ENCODE peak calls at places on chromosomes 13 and 19, in nine cellular contexts. One of them, this sample, is unnamed.

GRCh38 chr13:73220966-73221720 is 162.3 kb downstream of the KLF5 start:
- DNase-seq in AG04450: no peak
- DNase-seq in mammary epithelial cell: peak
- DNase-seq in B cell: no peak
- DNase-seq in BJ: no peak
- DNase-seq in HL-60: peak
- DNase-seq in colonic mucosa: peak
- DNase-seq in upper lobe of right lung: no peak
- DNase-seq in IMR-90: peak
- DNase-seq in this sample: peak

GRCh38 chr19:40596608-40597328 is 4.4 kb upstream of the LTBP4 start:
- DNase-seq in colonic mucosa: peak
- DNase-seq in AG04450: no peak
- DNase-seq in IMR-90: peak
- DNase-seq in BJ: no peak
- DNase-seq in HL-60: no peak
- DNase-seq in upper lobe of right lung: peak
- DNase-seq in B cell: peak
- DNase-seq in mammary epithelial cell: no peak
- DNase-seq in this sample: peak

GRCh38 chr13:32060319-32060924 is 28.8 kb downstream of the FRY start:
- DNase-seq in mammary epithelial cell: no peak
- DNase-seq in HL-60: no peak
- DNase-seq in IMR-90: peak
- DNase-seq in colonic mucosa: no peak
- DNase-seq in AG04450: no peak
- DNase-seq in BJ: no peak
- DNase-seq in B cell: no peak
- DNase-seq in upper lobe of right lung: no peak
- DNase-seq in this sample: no peak

GRCh38 chr19:47351545-47351944 is 2.4 kb downstream of the DHX34 start:
- DNase-seq in AG04450: no peak
- DNase-seq in upper lobe of right lung: no peak
- DNase-seq in B cell: no peak
- DNase-seq in IMR-90: peak
- DNase-seq in BJ: no peak
- DNase-seq in colonic mucosa: no peak
- DNase-seq in HL-60: no peak
- DNase-seq in mammary epithelial cell: peak
- DNase-seq in this sample: peak

GRCh38 chr13:42991892-42992584 is at the start of gene EPSTI1:
- DNase-seq in B cell: peak
- DNase-seq in AG04450: no peak
- DNase-seq in IMR-90: peak
- DNase-seq in upper lobe of right lung: peak
- DNase-seq in HL-60: no peak
- DNase-seq in colonic mucosa: peak
- DNase-seq in mammary epithelial cell: peak
- DNase-seq in BJ: no peak
- DNase-seq in this sample: no peak

GRCh38 chr13:114131581-114132418 is 623 bp downstream of the RASA3 start:
- DNase-seq in HL-60: peak
- DNase-seq in B cell: peak
- DNase-seq in IMR-90: no peak
- DNase-seq in upper lobe of right lung: no peak
- DNase-seq in mammary epithelial cell: peak
- DNase-seq in colonic mucosa: no peak
- DNase-seq in AG04450: no peak
- DNase-seq in BJ: no peak
- DNase-seq in this sample: no peak

GRCh38 chr19:48724796-48725753 is 5.5 kb upstream of the MAMSTR start:
- DNase-seq in BJ: peak
- DNase-seq in IMR-90: peak
- DNase-seq in HL-60: peak
- DNase-seq in colonic mucosa: peak
- DNase-seq in AG04450: peak
- DNase-seq in B cell: peak
- DNase-seq in mammary epithelial cell: peak
- DNase-seq in upper lobe of right lung: no peak
- DNase-seq in this sample: peak

GRCh38 chr13:48142437-48142836 is 47.5 kb upstream of the MED4 start:
- DNase-seq in colonic mucosa: no peak
- DNase-seq in B cell: peak
- DNase-seq in mammary epithelial cell: no peak
- DNase-seq in IMR-90: no peak
- DNase-seq in upper lobe of right lung: no peak
- DNase-seq in BJ: no peak
- DNase-seq in AG04450: no peak
- DNase-seq in HL-60: peak
- DNase-seq in this sample: no peak

GRCh38 chr19:41339936-41340335 is 13.8 kb downstream of the TGFB1 start:
- DNase-seq in mammary epithelial cell: no peak
- DNase-seq in upper lobe of right lung: no peak
- DNase-seq in B cell: no peak
- DNase-seq in AG04450: no peak
- DNase-seq in HL-60: no peak
- DNase-seq in colonic mucosa: no peak
- DNase-seq in IMR-90: peak
- DNase-seq in BJ: no peak
- DNase-seq in this sample: no peak

GRCh38 chr19:6925801-6926751 is 38.7 kb downstream of the ADGRE1 start:
- DNase-seq in B cell: no peak
- DNase-seq in upper lobe of right lung: no peak
- DNase-seq in AG04450: no peak
- DNase-seq in HL-60: no peak
- DNase-seq in BJ: no peak
- DNase-seq in IMR-90: no peak
- DNase-seq in mammary epithelial cell: peak
- DNase-seq in colonic mucosa: no peak
- DNase-seq in this sample: peak

GRCh38 chr13:80454245-80454644 is 113.3 kb upstream of the SPRY2 start:
- DNase-seq in upper lobe of right lung: no peak
- DNase-seq in colonic mucosa: no peak
- DNase-seq in B cell: peak
- DNase-seq in HL-60: peak
- DNase-seq in BJ: no peak
- DNase-seq in AG04450: no peak
- DNase-seq in IMR-90: peak
- DNase-seq in mammary epithelial cell: peak
- DNase-seq in this sample: peak

GRCh38 chr19:34232566-34233481 is 21.5 kb upstream of the GARRE1 start:
- DNase-seq in colonic mucosa: no peak
- DNase-seq in BJ: peak
- DNase-seq in AG04450: peak
- DNase-seq in HL-60: no peak
- DNase-seq in upper lobe of right lung: no peak
- DNase-seq in mammary epithelial cell: peak
- DNase-seq in B cell: no peak
- DNase-seq in IMR-90: peak
- DNase-seq in this sample: peak

GRCh38 chr13:32515246-32515645 is 23.3 kb downstream of the N4BP2L2 start:
- DNase-seq in AG04450: no peak
- DNase-seq in upper lobe of right lung: no peak
- DNase-seq in B cell: no peak
- DNase-seq in IMR-90: peak
- DNase-seq in colonic mucosa: no peak
- DNase-seq in BJ: no peak
- DNase-seq in HL-60: no peak
- DNase-seq in mammary epithelial cell: no peak
- DNase-seq in this sample: no peak

GRCh38 chr13:25816239-25816638 is 235.6 kb downstream of the SHISA2 start:
- DNase-seq in B cell: no peak
- DNase-seq in upper lobe of right lung: no peak
- DNase-seq in colonic mucosa: no peak
- DNase-seq in BJ: no peak
- DNase-seq in AG04450: no peak
- DNase-seq in mammary epithelial cell: no peak
- DNase-seq in IMR-90: no peak
- DNase-seq in HL-60: no peak
- DNase-seq in this sample: no peak

GRCh38 chr13:110845520-110845919 is 69.3 kb downstream of the ANKRD10 start:
- DNase-seq in B cell: no peak
- DNase-seq in AG04450: no peak
- DNase-seq in colonic mucosa: no peak
- DNase-seq in upper lobe of right lung: no peak
- DNase-seq in BJ: no peak
- DNase-seq in IMR-90: no peak
- DNase-seq in HL-60: no peak
- DNase-seq in mammary epithelial cell: no peak
- DNase-seq in this sample: no peak

GRCh38 chr19:4375620-4376228 is 24.6 kb downstream of the SH3GL1 start:
- DNase-seq in AG04450: no peak
- DNase-seq in B cell: peak
- DNase-seq in IMR-90: peak
- DNase-seq in HL-60: peak
- DNase-seq in upper lobe of right lung: no peak
- DNase-seq in mammary epithelial cell: no peak
- DNase-seq in BJ: no peak
- DNase-seq in colonic mucosa: no peak
- DNase-seq in this sample: peak

GRCh38 chr19:1768248-1768647 is 14.9 kb downstream of the ONECUT3 start:
- DNase-seq in colonic mucosa: no peak
- DNase-seq in B cell: no peak
- DNase-seq in AG04450: no peak
- DNase-seq in IMR-90: no peak
- DNase-seq in upper lobe of right lung: no peak
- DNase-seq in mammary epithelial cell: no peak
- DNase-seq in HL-60: no peak
- DNase-seq in BJ: no peak
- DNase-seq in this sample: no peak

GRCh38 chr13:106520205-106521004 is 15.1 kb downstream of the EFNB2 start:
- DNase-seq in IMR-90: peak
- DNase-seq in BJ: no peak
- DNase-seq in upper lobe of right lung: no peak
- DNase-seq in HL-60: no peak
- DNase-seq in B cell: no peak
- DNase-seq in colonic mucosa: no peak
- DNase-seq in mammary epithelial cell: no peak
- DNase-seq in AG04450: no peak
- DNase-seq in this sample: no peak
- TF ChIP-seq CTCF in IMR-90: peak
- TF ChIP-seq CTCF in BJ: peak
- TF ChIP-seq CTCF in upper lobe of right lung: peak
- TF ChIP-seq CTCF in HL-60: no peak
- TF ChIP-seq CTCF in B cell: no peak
- TF ChIP-seq CTCF in colonic mucosa: peak
- TF ChIP-seq CTCF in mammary epithelial cell: no peak
- TF ChIP-seq CTCF in AG04450: peak
- TF ChIP-seq CTCF in this sample: peak

DNA sequence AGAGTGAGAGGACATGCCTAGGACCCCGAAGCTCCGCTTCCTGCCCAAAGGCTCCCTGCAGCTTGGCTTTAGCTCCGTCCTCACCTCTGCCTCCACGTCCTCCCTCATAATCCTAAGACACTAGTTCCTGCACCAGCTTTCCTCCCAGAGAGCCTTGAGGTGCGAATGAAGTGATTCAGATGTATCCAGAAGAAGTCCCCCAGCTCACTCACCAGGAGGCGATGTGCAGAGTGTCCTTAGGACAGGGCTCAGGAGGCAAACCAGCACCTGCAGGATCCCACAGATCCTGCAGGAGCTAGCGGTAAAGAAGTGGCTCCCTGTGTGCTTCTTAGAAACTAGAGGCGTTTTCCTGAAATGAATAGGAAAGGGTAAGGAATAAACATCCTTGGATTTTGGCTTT is 109.7 kb downstream of the HSPH1 start:
- DNase-seq in B cell: no peak
- DNase-seq in mammary epithelial cell: no peak
- DNase-seq in colonic mucosa: no peak
- DNase-seq in HL-60: no peak
- DNase-seq in BJ: no peak
- DNase-seq in upper lobe of right lung: no peak
- DNase-seq in AG04450: no peak
- DNase-seq in IMR-90: peak
- DNase-seq in this sample: no peak
- TF ChIP-seq CTCF in B cell: no peak
- TF ChIP-seq CTCF in mammary epithelial cell: no peak
- TF ChIP-seq CTCF in colonic mucosa: no peak
- TF ChIP-seq CTCF in HL-60: no peak
- TF ChIP-seq CTCF in BJ: no peak
- TF ChIP-seq CTCF in upper lobe of right lung: no peak
- TF ChIP-seq CTCF in AG04450: peak
- TF ChIP-seq CTCF in IMR-90: no peak
- TF ChIP-seq CTCF in this sample: no peak

GRCh38 chr19:44499962-44500949 is at the start of gene ZNF180:
- DNase-seq in BJ: peak
- DNase-seq in mammary epithelial cell: peak
- DNase-seq in IMR-90: peak
- DNase-seq in HL-60: peak
- DNase-seq in AG04450: peak
- DNase-seq in colonic mucosa: peak
- DNase-seq in B cell: peak
- DNase-seq in upper lobe of right lung: peak
- DNase-seq in this sample: peak

GRCh38 chr19:44496711-44497110 is 3.6 kb downstream of the ZNF180 start:
- DNase-seq in AG04450: no peak
- DNase-seq in BJ: no peak
- DNase-seq in B cell: no peak
- DNase-seq in HL-60: no peak
- DNase-seq in IMR-90: no peak
- DNase-seq in colonic mucosa: no peak
- DNase-seq in mammary epithelial cell: no peak
- DNase-seq in upper lobe of right lung: no peak
- DNase-seq in this sample: no peak

GRCh38 chr19:44498988-44499387 is 1.3 kb downstream of the ZNF180 start:
- DNase-seq in AG04450: no peak
- DNase-seq in BJ: no peak
- DNase-seq in colonic mucosa: no peak
- DNase-seq in upper lobe of right lung: no peak
- DNase-seq in IMR-90: no peak
- DNase-seq in HL-60: no peak
- DNase-seq in B cell: no peak
- DNase-seq in mammary epithelial cell: no peak
- DNase-seq in this sample: no peak

DNA sequence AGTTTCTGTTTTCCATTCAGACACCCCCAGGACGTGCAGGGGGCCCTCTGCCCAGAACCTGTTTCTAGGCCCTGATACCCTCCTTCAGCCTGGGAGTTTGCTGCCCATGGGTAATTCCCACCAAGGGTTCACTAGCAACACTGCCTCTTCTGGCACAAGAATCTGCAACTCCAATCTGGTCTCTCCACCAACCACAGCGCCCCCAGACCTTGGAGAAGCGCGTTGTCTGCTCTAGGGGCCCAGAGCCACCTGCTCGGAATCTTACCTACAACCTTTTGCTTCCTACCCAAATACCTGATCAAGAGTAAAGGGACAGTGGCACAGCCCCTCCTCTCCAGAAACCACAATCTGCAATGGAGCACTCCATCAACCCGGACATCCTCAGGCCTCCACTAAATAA is 763 bp downstream of the ZNF180 start:
- DNase-seq in IMR-90: no peak
- DNase-seq in colonic mucosa: no peak
- DNase-seq in HL-60: no peak
- DNase-seq in mammary epithelial cell: no peak
- DNase-seq in upper lobe of right lung: no peak
- DNase-seq in BJ: no peak
- DNase-seq in B cell: no peak
- DNase-seq in AG04450: no peak
- DNase-seq in this sample: no peak
- TF ChIP-seq CTCF in IMR-90: no peak
- TF ChIP-seq CTCF in colonic mucosa: no peak
- TF ChIP-seq CTCF in HL-60: no peak
- TF ChIP-seq CTCF in mammary epithelial cell: no peak
- TF ChIP-seq CTCF in upper lobe of right lung: no peak
- TF ChIP-seq CTCF in BJ: no peak
- TF ChIP-seq CTCF in B cell: no peak
- TF ChIP-seq CTCF in AG04450: no peak
- TF ChIP-seq CTCF in this sample: no peak

GRCh38 chr13:64154514-64154913 is 2738.9 kb upstream of the PCDH20 start:
- DNase-seq in IMR-90: peak
- DNase-seq in mammary epithelial cell: no peak
- DNase-seq in HL-60: no peak
- DNase-seq in AG04450: no peak
- DNase-seq in B cell: no peak
- DNase-seq in colonic mucosa: no peak
- DNase-seq in BJ: peak
- DNase-seq in upper lobe of right lung: no peak
- DNase-seq in this sample: peak
- TF ChIP-seq CTCF in IMR-90: peak
- TF ChIP-seq CTCF in mammary epithelial cell: peak
- TF ChIP-seq CTCF in HL-60: no peak
- TF ChIP-seq CTCF in AG04450: peak
- TF ChIP-seq CTCF in B cell: no peak
- TF ChIP-seq CTCF in colonic mucosa: no peak
- TF ChIP-seq CTCF in BJ: peak
- TF ChIP-seq CTCF in upper lobe of right lung: no peak
- TF ChIP-seq CTCF in this sample: peak

This sample was measured in MCF 10A.